ENCODE peak calls at places on chromosomes 7 and 10, in eight cellular contexts. Z, V, I, T, O, M, W and A are unnamed samples.

GRCh38 chr7:100671353-100672327 is 1.9 kb upstream of the GNB2 start:
- DNase-seq in V (no peak), M (no peak), O (no peak), T (no peak), W (no peak), I (no peak), Z (no peak), A (no peak)

GRCh38 chr10:115851689-115852088 is 421.3 kb downstream of the GFRA1 start:
- DNase-seq in T (no peak), V (no peak), O (no peak), M (no peak), Z (no peak), W (no peak), I (no peak), A (no peak)

GRCh38 chr10:30455816-30456215 is 21.8 kb downstream of the MAP3K8 start:
- DNase-seq in V (no peak), Z (no peak), M (no peak), O (no peak), W (no peak), I (no peak), T (no peak), A (no peak)

GRCh38 chr7:137880432-137880831 is 33.7 kb upstream of the DGKI start:
- DNase-seq in O (no peak), M (no peak), T (no peak), W (no peak), I (no peak), V (no peak), Z (no peak), A (no peak)

GRCh38 chr10:33215154-33215553 is 119.3 kb downstream of the NRP1 start:
- DNase-seq in W (no peak), Z (no peak), I (no peak), T (no peak), O (no peak), M (no peak), V (no peak), A (no peak)

GRCh38 chr10:11896549-11897200 is 73.5 kb downstream of the PROSER2 start:
- DNase-seq in V (no peak), W (no peak), M (no peak), T (no peak), I (no peak), O (no peak), Z (no peak), A (no peak)

GRCh38 chr7:84509522-84509921 is 314.9 kb upstream of the SEMA3A start:
- DNase-seq in W (no peak), V (no peak), Z (no peak), T (no peak), I (no peak), O (no peak), M (no peak), A (no peak)

GRCh38 chr7:142612264-142612881 is 136.9 kb upstream of the PRSS1 start:
- DNase-seq in W (no peak), M (no peak), I (no peak), T (no peak), O (no peak), Z (no peak), V (no peak), A (no peak)

GRCh38 chr7:157248659-157249058 is 88.1 kb upstream of the DNAJB6 start:
- DNase-seq in W (no peak), Z (no peak), T (no peak), M (no peak), V (no peak), I (no peak), O (no peak), A (no peak)

GRCh38 chr10:60810437-60811182 is 32.3 kb downstream of the CDK1 start:
- DNase-seq in M (no peak), V (no peak), T (no peak), O (no peak), Z (no peak), I (no peak), W (no peak), A (no peak)